ENCODE peak calls at places on chromosomes 7 and 10, in nine cellular contexts. E is NCI-H1417 treated with DMSO at 0.1 percent for 48 hours; O is astrocyte; V is CD4-positive, alpha-beta T cell; Y is GM18507; H is activated CD4-positive, alpha-beta T cell treated with anti-CD3 and anti-CD28 coated beads for 36 hours; R is left ventricle myocardium inferior; Q is stimulated activated CD4-positive, alpha-beta T cell treated with anti-CD3 and anti-CD28 coated beads, Interleukin-15, amount 100 ng/mL, for 24 hours; T is GM12892. Z is an unnamed sample.

GRCh38 chr10:73494877-73495225 is 973 bp downstream of the PPP3CB start:
- DNase-seq in O (peak; percentile 14), Y (no peak), T (no peak), H (no peak), E (no peak), R (no peak), Q (no peak), V (no peak), Z (no peak)

GRCh38 chr10:86647773-86648705 is 6.3 kb upstream of the OPN4 start:
- DNase-seq in H (no peak), V (no peak), O (peak; percentile 33), Y (no peak), T (no peak), Q (peak; percentile 1), E (peak; percentile 1), R (no peak), Z (no peak)

GRCh38 chr10:5976689-5977470 is 463 bp downstream of the IL15RA start:
- DNase-seq in E (no peak), V (no peak), H (peak; percentile 73), Q (peak; percentile 72), T (no peak), O (peak; percentile 46), R (peak; percentile 58), Y (peak; percentile 17), Z (peak; percentile 69)

GRCh38 chr7:41437257-41438196 is 265.4 kb downstream of the INHBA start:
- DNase-seq in E (no peak), H (no peak), Y (no peak), O (no peak), V (no peak), R (no peak), T (no peak), Q (no peak), Z (no peak)

GRCh38 chr7:66790219-66790618 is 49.7 kb downstream of the RABGEF1 start:
- DNase-seq in O (no peak), T (no peak), Y (no peak), V (no peak), E (no peak), R (no peak), H (no peak), Q (no peak), Z (no peak)

GRCh38 chr7:39952791-39953190 is 2.7 kb downstream of the CDK13 start:
- DNase-seq in O (no peak), R (no peak), Y (no peak), H (no peak), T (no peak), Q (no peak), E (no peak), V (no peak), Z (no peak)

GRCh38 chr7:70694909-70695803 is 436.8 kb upstream of the GALNT17 start:
- DNase-seq in H (peak; percentile 10), T (no peak), R (no peak), E (no peak), V (no peak), Y (no peak), O (no peak), Q (peak; percentile 8), Z (no peak)

GRCh38 chr7:141231018-141231792 is 157.3 kb downstream of the TMEM178B start:
- DNase-seq in T (no peak), O (peak; percentile 26), Y (no peak), R (peak; percentile 47), V (no peak), H (no peak), Q (no peak), E (peak; percentile 6), Z (no peak)

GRCh38 chr10:16679511-16679910 is 137.7 kb downstream of the RSU1 start:
- DNase-seq in V (no peak), E (no peak), H (no peak), O (no peak), R (no peak), T (no peak), Y (no peak), Q (no peak), Z (no peak)